ENCODE peak calls at places on chromosomes 6 and 20, in seven cellular contexts. A is stomach, J is cardiac muscle cell, V is ovary, L is AG09319, F is GM10248, Q is thoracic aorta. O is an unnamed sample.

GRCh38 chr6:75493400-75494064 is at the start of gene FILIP1:
- DNase-seq in F (no peak), V (peak), L (no peak), J (peak), Q (peak), A (no peak), O (no peak)

GRCh38 chr20:49483018-49483705 is 694 bp upstream of the KCNB1 start:
- DNase-seq in F (no peak), L (no peak), Q (no peak), J (no peak), A (no peak), V (no peak), O (no peak)

GRCh38 chr6:166442131-166442530 is 59.4 kb upstream of the MPC1 start:
- DNase-seq in F (no peak), A (peak), L (no peak), J (no peak), V (no peak), Q (no peak), O (no peak)

GRCh38 chr6:165728196-165728595 is 65.2 kb upstream of the PDE10A start:
- DNase-seq in J (no peak), L (no peak), A (no peak), V (no peak), Q (no peak), F (no peak), O (no peak)

GRCh38 chr20:56400001-56400640 is 7.7 kb downstream of the CSTF1 start:
- DNase-seq in Q (peak), A (peak), V (no peak), J (peak), L (peak), F (peak), O (peak)

GRCh38 chr6:151858294-151858693 is 50.8 kb downstream of the ESR1 start:
- DNase-seq in A (no peak), V (no peak), L (no peak), J (no peak), F (no peak), Q (no peak), O (no peak)

GRCh38 chr6:73985891-73986290 is 289.9 kb downstream of the CD109 start:
- DNase-seq in F (no peak), L (peak), J (no peak), Q (no peak), V (no peak), A (no peak), O (no peak)

GRCh38 chr6:14211596-14211961 is 94.0 kb downstream of the CD83 start:
- DNase-seq in F (peak), L (no peak), V (peak), J (peak), Q (peak), A (peak), O (no peak)

GRCh38 chr6:41633235-41633634 is 5.0 kb upstream of the MDFI start:
- DNase-seq in F (no peak), J (no peak), V (no peak), Q (no peak), L (no peak), A (no peak), O (no peak)

GRCh38 chr20:17749979-17750721 is 50.4 kb downstream of the BANF2 start:
- DNase-seq in A (peak), F (no peak), V (no peak), Q (no peak), L (no peak), J (no peak), O (no peak)

GRCh38 chr6:98794306-98794852 is 40.0 kb upstream of the POU3F2 start:
- DNase-seq in Q (no peak), A (no peak), F (no peak), J (no peak), V (no peak), L (no peak), O (no peak)

GRCh38 chr6:110933913-110934312 is 24.6 kb upstream of the GTF3C6 start:
- DNase-seq in Q (no peak), V (no peak), J (no peak), F (no peak), A (no peak), L (no peak), O (no peak)

GRCh38 chr6:37871616-37872384 is 52.3 kb downstream of the ZFAND3 start:
- DNase-seq in Q (no peak), F (no peak), A (no peak), L (no peak), V (no peak), J (no peak), O (no peak)

GRCh38 chr6:138785980-138786379 is 9.9 kb upstream of the ECT2L start:
- DNase-seq in J (no peak), F (no peak), A (no peak), V (no peak), Q (no peak), L (no peak), O (no peak)

GRCh38 chr6:163956571-163957407 is 542.3 kb downstream of the QKI start:
- DNase-seq in F (peak), L (peak), Q (peak), V (peak), A (peak), J (peak), O (peak)

GRCh38 chr6:90124904-90125510 is 171.6 kb downstream of the BACH2 start:
- DNase-seq in J (no peak), L (no peak), A (no peak), V (no peak), Q (no peak), F (no peak), O (no peak)

GRCh38 chr6:131966443-131966842 is 15.3 kb upstream of the CCN2 start:
- DNase-seq in J (no peak), F (no peak), A (no peak), L (no peak), Q (no peak), V (no peak), O (no peak)

GRCh38 chr20:48912065-48912464 is 9.4 kb upstream of the ARFGEF2 start:
- DNase-seq in F (peak), V (no peak), L (no peak), A (no peak), Q (no peak), J (no peak), O (no peak)

GRCh38 chr6:166775180-166775922 is 148.3 kb upstream of the RPS6KA2 start:
- DNase-seq in F (peak), J (peak), V (peak), A (peak), L (peak), Q (no peak), O (peak)

GRCh38 chr20:32158943-32159660 is 48.4 kb downstream of the PLAGL2 start:
- DNase-seq in F (no peak), Q (no peak), J (no peak), V (no peak), L (no peak), A (no peak), O (no peak)

GRCh38 chr20:53079883-53080282 is 107.7 kb downstream of the TSHZ2 start:
- DNase-seq in A (no peak), F (no peak), Q (no peak), L (no peak), V (no peak), J (no peak), O (no peak)

GRCh38 chr6:492816-493414 is 101.4 kb downstream of the IRF4 start:
- DNase-seq in L (no peak), F (no peak), A (no peak), V (no peak), J (no peak), Q (no peak), O (no peak)

GRCh38 chr6:170137176-170137891 is 153.5 kb downstream of the DLL1 start:
- DNase-seq in L (no peak), A (peak), V (peak), Q (no peak), F (no peak), J (no peak), O (no peak)

GRCh38 chr6:166683477-166683876 is 56.4 kb upstream of the RPS6KA2 start:
- DNase-seq in A (no peak), V (no peak), Q (no peak), J (no peak), L (no peak), F (no peak), O (no peak)

GRCh38 chr6:47187883-47188587 is 121.7 kb downstream of the TNFRSF21 start:
- DNase-seq in F (no peak), V (no peak), J (no peak), Q (no peak), A (no peak), L (peak), O (no peak)

GRCh38 chr20:17936306-17936790 is 32.2 kb downstream of the SNX5 start:
- DNase-seq in V (no peak), Q (peak), A (no peak), F (no peak), J (no peak), L (no peak), O (no peak)

GRCh38 chr6:161452241-161452640 is 178.4 kb upstream of the AGPAT4 start:
- DNase-seq in A (no peak), Q (no peak), F (no peak), V (no peak), L (no peak), J (no peak), O (no peak)

GRCh38 chr6:112205521-112206458 is 48.6 kb downstream of the LAMA4 start:
- DNase-seq in Q (no peak), F (no peak), V (no peak), L (no peak), A (no peak), J (peak), O (no peak)

GRCh38 chr20:58982406-58983114 is 1.5 kb downstream of the NELFCD start:
- DNase-seq in Q (no peak), A (peak), J (no peak), F (no peak), L (no peak), V (no peak), O (no peak)

GRCh38 chr6:161228911-161229591 is 44.8 kb downstream of the AGPAT4 start:
- DNase-seq in Q (no peak), V (no peak), F (peak), L (no peak), A (no peak), J (no peak), O (no peak)

GRCh38 chr6:166515072-166515810 is 71.2 kb downstream of the RAMACL start:
- DNase-seq in V (no peak), J (no peak), Q (no peak), A (no peak), L (peak), F (peak), O (peak)

GRCh38 chr6:55636406-55637102 is 57.6 kb upstream of the HMGCLL1 start:
- DNase-seq in L (no peak), Q (no peak), V (no peak), A (no peak), F (no peak), J (no peak), O (no peak)

GRCh38 chr6:37517411-37517812 is 17.7 kb upstream of the CCDC167 start:
- DNase-seq in V (no peak), L (no peak), Q (no peak), A (no peak), F (peak), J (no peak), O (peak)

GRCh38 chr6:75157336-75157735 is 48.5 kb downstream of the COL12A1 start:
- DNase-seq in L (no peak), Q (no peak), F (no peak), A (no peak), J (no peak), V (no peak), O (no peak)

GRCh38 chr6:147508073-147508870 is at the start of gene SAMD5:
- DNase-seq in L (peak), Q (no peak), A (peak), F (peak), J (peak), V (peak), O (no peak)

GRCh38 chr6:5192135-5192794 is 68.5 kb downstream of the LYRM4 start:
- DNase-seq in A (no peak), J (no peak), L (no peak), Q (no peak), V (no peak), F (no peak), O (no peak)

GRCh38 chr6:90739339-90739738 is 152.5 kb upstream of the MAP3K7 start:
- DNase-seq in F (no peak), V (no peak), L (no peak), A (no peak), Q (no peak), J (no peak), O (no peak)

GRCh38 chr6:121522265-121522664 is 86.8 kb downstream of the GJA1 start:
- DNase-seq in L (peak), Q (peak), J (no peak), A (no peak), V (peak), F (no peak), O (no peak)

GRCh38 chr6:72031471-72031870 is 145.1 kb downstream of the RIMS1 start:
- DNase-seq in Q (no peak), F (no peak), A (no peak), L (no peak), V (no peak), J (no peak), O (no peak)

GRCh38 chr20:40728996-40729395 is 40.0 kb upstream of the MAFB start:
- DNase-seq in L (no peak), F (no peak), Q (no peak), J (no peak), A (no peak), V (no peak), O (no peak)

GRCh38 chr20:40724566-40724965 is 35.5 kb upstream of the MAFB start:
- DNase-seq in A (no peak), F (no peak), V (no peak), Q (no peak), L (no peak), J (no peak), O (no peak)

GRCh38 chr20:40727960-40728359 is 38.9 kb upstream of the MAFB start:
- DNase-seq in V (no peak), J (no peak), L (no peak), F (no peak), A (no peak), Q (no peak), O (no peak)

GRCh38 chr20:40728470-40728869 is 39.4 kb upstream of the MAFB start:
- DNase-seq in J (no peak), Q (no peak), A (no peak), F (no peak), V (no peak), L (no peak), O (no peak)
- TF ChIP-seq CTCF in J (peak), Q (no peak), A (no peak), F (no peak), V (no peak), L (peak), O (no peak)

GRCh38 chr6:122789862-122790739 is 1.0 kb downstream of the SMPDL3A start:
- DNase-seq in F (peak), J (peak), Q (no peak), A (no peak), L (no peak), V (no peak), O (no peak)

GRCh38 chr6:122788663-122789062 is 395 bp upstream of the SMPDL3A start:
- DNase-seq in F (no peak), L (no peak), A (no peak), Q (no peak), J (peak), V (no peak), O (no peak)

GRCh38 chr6:122788208-122788607 is 850 bp upstream of the SMPDL3A start:
- DNase-seq in Q (no peak), V (no peak), F (no peak), A (no peak), L (no peak), J (no peak), O (no peak)

GRCh38 chr6:122790740-122791679 is 2.0 kb downstream of the SMPDL3A start:
- DNase-seq in A (no peak), F (peak), Q (no peak), L (no peak), J (peak), V (no peak), O (no peak)

GRCh38 chr6:122789078-122789861 is at the start of gene SMPDL3A:
- DNase-seq in F (peak), J (peak), L (peak), A (peak), V (peak), Q (peak), O (no peak)
- TF ChIP-seq CTCF in F (peak), J (peak), L (peak), A (no peak), V (peak), Q (no peak), O (no peak)

DNA sequence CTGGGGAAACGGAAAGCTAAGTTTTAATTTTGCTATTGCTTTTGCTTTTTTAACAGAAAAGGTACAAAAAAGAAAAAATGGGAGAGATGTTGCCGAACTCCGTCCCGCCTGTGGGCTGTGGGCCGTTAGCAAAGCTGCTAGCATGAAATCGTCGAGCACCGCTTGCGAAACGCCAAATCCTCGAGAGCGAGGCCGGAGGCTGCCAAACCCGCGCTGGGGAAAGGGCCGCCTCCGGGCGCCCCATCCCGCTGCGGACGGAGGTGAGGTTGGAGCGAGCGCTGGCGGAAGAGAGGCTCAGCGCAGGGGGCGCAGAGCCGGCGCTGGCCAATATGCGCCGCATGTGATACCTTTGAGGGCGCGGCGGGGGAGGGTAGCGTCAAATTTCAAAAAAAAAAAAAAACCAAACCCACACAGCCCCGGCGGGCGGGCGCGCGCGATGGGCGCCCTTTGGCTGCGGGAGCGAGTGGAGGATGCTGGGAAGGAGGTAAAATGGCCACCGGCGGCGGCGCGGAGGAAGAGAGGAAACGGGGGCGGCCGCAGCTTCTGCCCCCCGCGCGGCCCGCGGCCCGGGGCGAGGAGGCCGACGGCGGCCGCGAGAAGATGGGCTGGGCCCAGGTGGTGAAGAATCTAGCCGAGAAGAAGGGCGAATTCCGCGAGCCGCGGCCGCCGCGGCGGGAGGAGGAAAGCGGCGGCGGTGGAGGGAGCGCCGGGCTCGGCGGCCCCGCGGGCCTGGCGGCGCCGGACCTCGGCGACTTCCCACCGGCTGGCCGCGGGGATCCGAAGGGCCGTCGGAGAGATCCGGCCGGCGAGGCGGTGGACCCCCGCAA is at the start of gene ZCCHC3:
- DNase-seq in Q (peak), J (peak), F (peak), A (peak), V (peak), L (peak), O (peak)
- TF ChIP-seq CTCF in Q (peak), J (peak), F (peak), A (no peak), V (no peak), L (peak), O (no peak)

GRCh38 chr6:159174263-159174974 is 5.2 kb downstream of the FNDC1 start:
- DNase-seq in J (peak), L (no peak), F (peak), A (peak), V (peak), Q (peak), O (peak)

GRCh38 chr6:159170333-159170672 is 1.1 kb downstream of the FNDC1 start:
- DNase-seq in F (no peak), L (no peak), V (no peak), A (no peak), J (no peak), Q (no peak), O (no peak)

GRCh38 chr6:159170999-159171712 is 2.0 kb downstream of the FNDC1 start:
- DNase-seq in L (no peak), Q (no peak), J (peak), A (no peak), F (no peak), V (no peak), O (no peak)

GRCh38 chr6:159169557-159170332 is 545 bp downstream of the FNDC1 start:
- DNase-seq in L (no peak), A (no peak), J (peak), V (no peak), F (peak), Q (no peak), O (no peak)

GRCh38 chr6:159172066-159172465 is 2.9 kb downstream of the FNDC1 start:
- DNase-seq in V (no peak), A (no peak), F (no peak), Q (no peak), J (no peak), L (no peak), O (no peak)
- TF ChIP-seq CTCF in V (no peak), A (no peak), F (no peak), Q (no peak), J (no peak), L (no peak), O (no peak)

DNA sequence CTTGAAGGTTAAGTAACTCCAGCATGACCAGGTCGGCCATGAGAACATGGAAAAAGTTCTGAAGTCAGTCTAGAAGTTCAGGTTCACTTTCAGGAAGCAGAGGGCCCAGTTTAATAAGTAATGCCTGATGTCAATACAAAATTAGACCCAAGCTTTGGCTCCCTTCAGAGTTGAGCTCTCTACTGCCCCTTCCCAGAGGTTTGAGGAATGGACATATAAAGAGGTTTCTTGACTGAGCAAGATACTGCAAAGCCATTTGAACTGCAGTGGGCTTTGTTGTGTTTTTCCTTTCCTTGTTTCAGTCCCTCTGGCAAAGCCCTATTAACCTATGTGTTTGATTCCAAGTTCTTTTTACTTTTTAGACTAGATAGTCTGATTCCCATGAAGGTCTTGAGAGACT is 97.8 kb upstream of the PREP start:
- DNase-seq in L (no peak), A (no peak), F (no peak), V (no peak), J (no peak), Q (no peak), O (no peak)
- TF ChIP-seq CTCF in L (no peak), A (no peak), F (no peak), V (no peak), J (no peak), Q (no peak), O (no peak)

DNA sequence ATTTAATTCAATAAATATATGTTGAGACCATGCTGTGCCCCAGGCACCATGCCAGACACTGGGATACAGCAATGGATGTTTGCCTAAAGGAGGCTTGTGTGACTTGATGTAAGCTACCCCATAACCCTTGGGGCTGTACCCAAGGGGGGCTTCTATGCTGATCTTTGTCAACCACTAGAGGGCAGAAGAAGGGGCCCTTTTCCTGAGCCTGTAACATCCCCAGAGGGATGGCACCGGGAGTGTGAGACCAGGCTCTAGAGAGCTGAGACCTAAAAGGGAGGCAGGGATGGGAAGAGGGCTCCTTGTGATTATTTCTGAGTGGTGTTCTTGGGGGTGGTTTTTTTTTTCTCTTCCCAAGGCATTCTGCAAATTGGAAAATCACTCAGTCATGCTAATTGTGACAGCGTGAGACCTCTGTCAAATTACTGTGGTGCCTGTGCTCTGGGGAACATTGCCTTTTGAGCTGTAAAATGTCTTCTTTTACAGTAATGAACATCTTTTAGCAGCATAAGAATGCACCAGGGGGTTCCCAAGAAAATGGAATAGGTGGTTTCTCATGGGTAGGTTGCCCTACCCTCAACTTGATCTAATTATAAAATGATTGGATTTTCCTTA is 138.8 kb upstream of the SLC24A3 start:
- DNase-seq in L (no peak), J (peak), Q (no peak), F (no peak), V (no peak), A (no peak), O (no peak)
- TF ChIP-seq CTCF in L (peak), J (no peak), Q (no peak), F (peak), V (no peak), A (no peak), O (no peak)